ENCODE peak calls at places on chromosomes 4 and X, in four cellular contexts. M, H, F and X are unnamed samples.

GRCh38 chr4:150976478-150977118 is 38.5 kb downstream of the LRBA start:
- DNase-seq in H (peak; percentile 73), M (no peak), F (no peak), X (no peak)

GRCh38 chrX:16191605-16192004 is 24.3 kb downstream of the MAGEB17 start:
- DNase-seq in F (no peak), M (no peak), H (no peak), X (no peak)

GRCh38 chr4:87078987-87079469 is 141.4 kb downstream of the KLHL8 start:
- DNase-seq in F (peak; percentile 56), M (no peak), H (no peak), X (no peak)

GRCh38 chr4:45292844-45293243 is 566.5 kb upstream of the GNPDA2 start:
- DNase-seq in H (no peak), F (no peak), M (no peak), X (no peak)

GRCh38 chr4:8739357-8739756 is 132.3 kb downstream of the HMX1 start:
- DNase-seq in H (no peak), F (no peak), M (peak; percentile 15), X (no peak)

GRCh38 chrX:130665214-130665613 is 237.8 kb downstream of the ENOX2 start:
- DNase-seq in F (no peak), H (no peak), M (no peak), X (no peak)

GRCh38 chrX:47576021-47576898 is 6.0 kb upstream of the TIMP1 start:
- DNase-seq in M (no peak), F (no peak), H (no peak), X (no peak)

GRCh38 chr4:26030780-26031179 is 116.8 kb downstream of the SMIM20 start:
- DNase-seq in F (no peak), M (no peak), H (no peak), X (no peak)

GRCh38 chr4:22031423-22031822 is 82.9 kb upstream of the KCNIP4 start:
- DNase-seq in F (no peak), H (no peak), M (no peak), X (no peak)

GRCh38 chrX:12970691-12971202 is 4.2 kb upstream of the TMSB4X start:
- DNase-seq in H (no peak), M (peak; percentile 10), F (peak; percentile 46), X (peak; percentile 47)

GRCh38 chr4:74967324-74967723 is 34.4 kb downstream of the PARM1 start:
- DNase-seq in F (no peak), H (no peak), M (no peak), X (no peak)

GRCh38 chr4:186723207-186724047 is at the start of gene FAT1:
- DNase-seq in M (no peak), F (peak; percentile 79), H (no peak), X (peak; percentile 78)

GRCh38 chr4:41410049-41410448 is 127.9 kb upstream of the LIMCH1 start:
- DNase-seq in M (no peak), F (no peak), H (no peak), X (no peak)

GRCh38 chr4:73620115-73620792 is at the start of gene RASSF6:
- DNase-seq in H (peak; percentile 75), M (no peak), F (no peak), X (no peak)

GRCh38 chr4:7194251-7195137 is 2.2 kb downstream of the SORCS2 start:
- DNase-seq in M (peak; percentile 42), H (peak; percentile 88), F (no peak), X (no peak)

GRCh38 chr4:120921456-120922389 is 803 bp downstream of the PRDM5 start:
- DNase-seq in M (peak; percentile 69), F (peak; percentile 72), H (no peak), X (peak; percentile 59)

GRCh38 chrX:18075603-18076002 is 145.1 kb downstream of the BEND2 start:
- DNase-seq in H (no peak), F (no peak), M (no peak), X (no peak)

GRCh38 chr4:62250100-62250499 is 1050.0 kb downstream of the ADGRL3 start:
- DNase-seq in H (no peak), M (no peak), F (no peak), X (no peak)

GRCh38 chrX:57481514-57481913 is 110.3 kb upstream of the ZXDB start:
- DNase-seq in M (no peak), H (no peak), F (no peak), X (no peak)

GRCh38 chr4:48375651-48376291 is 34.4 kb downstream of the SLAIN2 start:
- DNase-seq in H (no peak), M (no peak), F (peak; percentile 79), X (no peak)

GRCh38 chr4:1487761-1488160 is 81.5 kb upstream of the NKX1-1 start:
- DNase-seq in H (no peak), M (no peak), F (no peak), X (no peak)

GRCh38 chr4:5678977-5679376 is 29.4 kb downstream of the EVC2 start:
- DNase-seq in F (no peak), H (no peak), M (no peak), X (no peak)

GRCh38 chrX:11893933-11894710 is 136.1 kb downstream of the MSL3 start:
- DNase-seq in F (no peak), M (no peak), H (no peak), X (no peak)

GRCh38 chr4:6443035-6444023 is 29.1 kb downstream of the PPP2R2C start:
- DNase-seq in F (no peak), M (peak; percentile 68), H (no peak), X (no peak)

GRCh38 chr4:176534566-176534965 is 214.8 kb downstream of the SPCS3 start:
- DNase-seq in M (no peak), H (no peak), F (peak; percentile 97), X (no peak)

GRCh38 chrX:71619193-71619592 is 882 bp upstream of the CXCR3 start:
- DNase-seq in M (no peak), H (no peak), F (no peak), X (no peak)

GRCh38 chr4:159856451-159856850 is 753.6 kb downstream of the RAPGEF2 start:
- DNase-seq in F (peak; percentile 17), H (no peak), M (no peak), X (no peak)

GRCh38 chr4:101008503-101008902 is 338.8 kb downstream of the PPP3CA start:
- DNase-seq in H (no peak), M (no peak), F (no peak), X (no peak)

GRCh38 chr4:86481429-86481828 is 112.7 kb upstream of the PTPN13 start:
- DNase-seq in H (no peak), M (no peak), F (no peak), X (no peak)

GRCh38 chr4:64146030-64146429 is 263.2 kb downstream of the TECRL start:
- DNase-seq in M (no peak), F (no peak), H (no peak), X (no peak)